ENCODE peak calls at places on chromosomes 3 and 15, in nine cellular contexts. F, Y, D, I, J, M, X, K and C are unnamed samples.
A peak's percentile ranks its signal among the peaks of the same experiment; 100 is the strongest.

GRCh38 chr3:69922521-69923000 is 77.0 kb upstream of the SAMMSON start:
- DNase-seq in M (no peak), J (no peak), D (no peak), I (no peak), Y (no peak), X (no peak), F (no peak), K (no peak), C (no peak)

GRCh38 chr15:90142216-90143175 is 40.2 kb upstream of the IDH2 start:
- DNase-seq in J (no peak), I (no peak), D (no peak), M (no peak), F (no peak), K (no peak), Y (no peak), X (no peak), C (no peak)

GRCh38 chr3:157070600-157070999 is 89.3 kb downstream of the CCNL1 start:
- DNase-seq in X (no peak), D (no peak), Y (no peak), K (no peak), J (peak; percentile 78), M (no peak), F (no peak), I (no peak), C (no peak)

GRCh38 chr15:73686781-73687256 is 2.6 kb downstream of the CD276 start:
- DNase-seq in J (no peak), X (no peak), F (no peak), Y (no peak), D (peak; percentile 67), I (no peak), K (no peak), M (no peak), C (peak; percentile 87)

GRCh38 chr3:188401244-188401604 is 247.3 kb downstream of the LPP start:
- DNase-seq in F (no peak), I (no peak), X (no peak), K (no peak), Y (no peak), J (no peak), D (no peak), M (no peak), C (no peak)

GRCh38 chr3:98777801-98778220 is 14.7 kb downstream of the ST3GAL6 start:
- DNase-seq in K (no peak), X (no peak), Y (no peak), I (no peak), F (no peak), J (no peak), M (no peak), D (no peak), C (no peak)

GRCh38 chr15:58748787-58749531 is 548 bp downstream of the ADAM10 start:
- DNase-seq in M (no peak), D (peak; percentile 72), X (peak; percentile 76), Y (peak; percentile 20), F (peak; percentile 48), I (peak; percentile 75), J (peak; percentile 28), K (peak; percentile 33), C (peak; percentile 91)

GRCh38 chr3:142960322-142960850 is 3.1 kb downstream of the PAQR9 start:
- DNase-seq in I (no peak), K (no peak), M (no peak), X (no peak), J (no peak), Y (no peak), D (no peak), F (no peak), C (no peak)

GRCh38 chr15:86555939-86556725 is 476.5 kb downstream of the AGBL1 start:
- DNase-seq in D (no peak), Y (no peak), I (no peak), J (peak; percentile 43), K (no peak), F (no peak), M (no peak), X (no peak), C (no peak)

GRCh38 chr3:23153034-23153433 is 50.1 kb upstream of the UBE2E2 start:
- DNase-seq in D (no peak), K (no peak), X (no peak), I (no peak), F (no peak), J (no peak), Y (no peak), M (no peak), C (no peak)

GRCh38 chr3:132756108-132756650 is 34.0 kb upstream of the NPHP3 start:
- DNase-seq in D (no peak), Y (no peak), F (no peak), K (no peak), I (no peak), X (no peak), M (no peak), J (no peak), C (no peak)

GRCh38 chr3:64555351-64555750 is 132.4 kb downstream of the ADAMTS9 start:
- DNase-seq in M (no peak), K (no peak), D (no peak), F (no peak), J (no peak), I (no peak), Y (no peak), X (no peak), C (no peak)

GRCh38 chr3:64559658-64560057 is 128.1 kb downstream of the ADAMTS9 start:
- DNase-seq in F (no peak), X (no peak), I (no peak), K (no peak), J (no peak), M (no peak), Y (no peak), D (no peak), C (no peak)

GRCh38 chr3:64563776-64564175 is 124.0 kb downstream of the ADAMTS9 start:
- DNase-seq in M (no peak), I (no peak), X (no peak), F (no peak), D (no peak), K (no peak), J (no peak), Y (no peak), C (no peak)

GRCh38 chr3:64561503-64561810 is 126.3 kb downstream of the ADAMTS9 start:
- DNase-seq in Y (no peak), F (no peak), I (no peak), M (no peak), K (no peak), D (no peak), X (no peak), J (no peak), C (no peak)

DNA sequence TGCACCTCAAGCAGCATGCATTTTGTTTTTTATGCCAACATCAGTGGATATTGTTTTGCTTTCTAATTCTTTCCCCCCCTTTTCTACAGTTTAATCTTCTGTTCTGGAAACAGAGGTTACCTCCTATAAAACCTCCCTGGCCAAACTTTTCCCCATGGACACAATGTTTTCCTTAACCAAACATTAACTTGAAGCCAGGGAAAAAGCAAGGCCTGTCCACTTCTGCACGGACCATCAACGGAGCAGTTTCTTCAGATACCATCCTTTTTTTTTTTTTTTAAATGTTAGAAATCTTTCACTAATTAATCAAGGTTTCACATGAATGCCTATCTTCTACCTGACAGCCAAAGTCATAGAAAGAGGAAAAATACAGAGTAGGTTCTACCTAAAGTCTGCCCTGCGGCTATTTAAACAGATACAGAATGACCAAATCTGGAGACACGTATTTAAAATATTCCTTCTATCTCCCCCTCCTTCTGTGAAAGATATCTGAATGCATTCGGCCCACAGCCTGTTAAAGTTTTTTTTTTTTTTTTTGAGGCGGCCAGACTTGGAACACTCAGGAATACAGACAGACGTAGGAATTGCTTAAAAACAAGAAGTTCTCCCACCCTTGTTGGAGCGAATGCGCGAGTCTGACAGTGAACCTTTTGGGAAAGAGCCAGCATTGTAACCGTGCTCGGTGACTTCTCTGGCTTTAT is 126.8 kb downstream of the ADAMTS9 start:
- DNase-seq in Y (no peak), F (no peak), D (no peak), X (no peak), K (no peak), I (no peak), J (no peak), M (no peak), C (no peak)
- H3K4me1 ChIP-seq in Y (no peaks in the 10 kb centered on the region), F (no peaks in the 10 kb centered on the region), D (no peaks in the 10 kb centered on the region), X (no peaks in the 10 kb centered on the region), K (no peaks in the 10 kb centered on the region), I (no peaks in the 10 kb centered on the region), J (no peaks in the 10 kb centered on the region), M (no peaks in the 10 kb centered on the region), C (no peaks in the 10 kb centered on the region)

GRCh38 chr3:187321766-187322165 is 30.2 kb upstream of the MASP1 start:
- DNase-seq in X (no peak), F (no peak), M (no peak), Y (no peak), J (no peak), D (no peak), I (no peak), K (no peak), C (no peak)
- H3K4me1 ChIP-seq in X (peaks cover 8% of the 10 kb centered on the region), F (no peaks in the 10 kb centered on the region), M (no peaks in the 10 kb centered on the region), Y (no peaks in the 10 kb centered on the region), J (no peaks in the 10 kb centered on the region), D (peaks cover 6% of the 10 kb centered on the region), I (no peaks in the 10 kb centered on the region), K (no peaks in the 10 kb centered on the region), C (peaks cover 9% of the 10 kb centered on the region)

DNA sequence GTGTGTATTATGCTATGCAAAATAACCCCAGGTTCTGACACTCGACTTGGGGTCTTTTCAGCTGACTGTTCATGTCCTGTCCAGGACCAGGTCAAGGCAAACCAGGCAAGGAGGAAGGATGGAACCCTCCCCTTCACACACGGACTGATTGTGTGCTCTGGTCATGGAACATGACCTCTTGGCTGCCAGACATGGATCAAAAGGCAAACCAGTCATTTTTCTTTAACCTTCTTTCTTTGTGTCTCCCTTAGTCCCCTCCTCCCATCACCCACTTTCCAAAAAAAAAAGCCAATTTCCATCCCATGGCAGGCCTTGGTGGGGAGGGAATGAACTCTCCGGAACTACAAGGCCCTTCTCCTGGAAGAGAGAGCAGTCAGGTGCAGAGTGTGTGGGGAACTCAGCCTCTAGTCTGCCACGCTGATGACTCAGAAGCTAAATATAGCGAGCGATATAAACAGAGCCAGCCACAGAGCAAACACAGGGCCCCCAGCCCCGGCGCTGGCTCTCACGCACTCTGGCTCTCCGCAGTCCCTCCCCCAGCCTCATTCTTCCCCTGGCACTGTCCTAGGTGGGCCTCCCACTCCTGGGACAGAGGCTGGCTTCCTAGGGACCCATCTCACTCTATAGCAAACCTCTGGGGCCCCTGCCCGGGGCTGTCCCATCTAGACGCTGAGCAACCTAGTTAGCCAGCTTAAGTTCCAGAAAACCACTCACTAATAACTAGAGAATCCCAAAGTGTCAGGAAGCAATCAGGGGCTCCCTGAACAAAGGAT is 10.0 kb downstream of the BMF start:
- DNase-seq in D (peak; percentile 90), F (peak; percentile 82), I (peak; percentile 68), J (peak; percentile 89), K (peak; percentile 67), M (no peak), X (peak; percentile 72), Y (no peak), C (peak; percentile 86)
- H3K4me1 ChIP-seq in D (peaks cover 45% of the 10 kb centered on the region), F (peaks cover 30% of the 10 kb centered on the region), I (peaks cover 54% of the 10 kb centered on the region), J (peaks cover 54% of the 10 kb centered on the region), K (peaks cover 97% of the 10 kb centered on the region), M (peaks cover 15% of the 10 kb centered on the region), X (peaks cover 94% of the 10 kb centered on the region), Y (peaks cover 16% of the 10 kb centered on the region), C (peaks cover 100% of the 10 kb centered on the region)

DNA sequence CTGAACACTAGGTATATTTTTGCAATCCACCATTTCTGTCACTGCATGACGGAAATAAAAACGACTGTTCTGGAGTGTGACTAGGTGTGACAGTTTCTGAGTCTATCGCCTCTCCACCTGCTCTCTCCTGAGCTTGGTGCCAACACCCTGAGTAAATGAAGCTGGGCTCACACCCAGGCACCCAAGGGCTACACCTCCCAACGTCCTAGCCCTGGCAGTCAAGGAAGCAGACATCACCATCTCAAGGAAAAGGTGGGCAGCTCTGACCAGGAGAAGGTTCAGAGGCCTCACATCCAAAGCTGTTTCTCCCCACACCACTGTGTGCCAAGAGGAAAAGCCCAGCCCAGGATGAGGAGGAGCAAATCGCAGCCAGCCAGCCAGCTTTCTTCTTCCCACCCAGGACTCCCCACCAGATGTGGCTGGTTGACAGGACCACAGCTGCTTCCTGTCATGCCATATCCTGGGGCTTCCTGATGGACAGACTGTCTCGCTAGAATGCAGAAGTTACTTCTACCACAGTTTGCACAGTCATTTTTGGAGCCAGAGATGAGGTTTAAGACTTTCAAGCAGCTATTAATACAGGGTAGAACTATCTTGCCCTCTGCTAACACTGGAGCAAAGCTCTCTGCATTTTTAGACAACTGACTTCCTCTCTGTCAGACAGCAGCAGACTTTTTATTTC is 3.3 kb downstream of the SCAMP2 start:
- DNase-seq in M (no peak), J (no peak), K (peak; percentile 59), F (peak; percentile 81), D (peak; percentile 77), I (peak; percentile 70), Y (no peak), X (peak; percentile 83), C (no peak)
- H3K4me1 ChIP-seq in M (no peaks in the 10 kb centered on the region), J (peaks cover 23% of the 10 kb centered on the region), K (peaks cover 64% of the 10 kb centered on the region), F (peaks cover 21% of the 10 kb centered on the region), D (peaks cover 9% of the 10 kb centered on the region), I (peaks cover 28% of the 10 kb centered on the region), Y (peaks cover 2% of the 10 kb centered on the region), X (peaks cover 87% of the 10 kb centered on the region), C (peaks cover 77% of the 10 kb centered on the region)